ENCODE peak calls at places on chromosomes 1 and 21, in eight cellular contexts. H is fibroblast of lung, F is tibial artery, S is RWPE1, T is AG09319, J is fibroblast of mammary gland, U is pancreas, P is GM23338. G is an unnamed sample.

GRCh38 chr1:24481098-24481497 is 21.5 kb upstream of the RCAN3 start:
- DNase-seq in T (no peak), S (no peak), J (no peak), U (no peak), F (no peak), H (no peak), P (no peak), G (no peak)

GRCh38 chr1:147890177-147890790 is 12.3 kb upstream of the GJA8 start:
- DNase-seq in S (peak), H (peak), J (peak), T (no peak), P (peak), F (peak), U (no peak), G (peak)

GRCh38 chr1:226097866-226098625 is 35.5 kb downstream of the H3-3A start:
- DNase-seq in P (no peak), T (no peak), U (no peak), S (peak), H (peak), J (peak), F (no peak), G (no peak)

GRCh38 chr1:228021526-228022030 is 14.8 kb downstream of the WNT3A start:
- DNase-seq in T (no peak), J (no peak), P (no peak), F (no peak), U (no peak), H (no peak), S (no peak), G (no peak)

GRCh38 chr1:225746361-225747179 is 31.1 kb upstream of the SRP9 start:
- DNase-seq in J (peak), H (peak), F (peak), S (peak), T (no peak), P (peak), U (peak), G (peak)

GRCh38 chr21:28294046-28294445 is 698.6 kb downstream of the LTN1 start:
- DNase-seq in S (peak), H (peak), U (no peak), P (no peak), J (peak), F (no peak), T (no peak), G (no peak)

GRCh38 chr1:212062832-212063438 is 27.4 kb downstream of the DTL start:
- DNase-seq in H (peak), T (peak), F (no peak), J (peak), U (no peak), P (peak), S (peak), G (no peak)

GRCh38 chr1:93021539-93022134 is 57.4 kb upstream of the MTF2 start:
- DNase-seq in U (no peak), H (peak), S (peak), T (no peak), J (peak), P (peak), F (no peak), G (no peak)

GRCh38 chr1:236951672-236952071 is 52.6 kb downstream of the MT1HL1 start:
- DNase-seq in T (no peak), P (no peak), F (no peak), J (no peak), S (no peak), U (no peak), H (no peak), G (no peak)

GRCh38 chr1:241821363-241821762 is 26.6 kb upstream of the EXO1 start:
- DNase-seq in T (peak), S (no peak), U (no peak), P (no peak), H (peak), F (no peak), J (peak), G (no peak)

GRCh38 chr1:31789259-31790065 is 25.3 kb upstream of the ADGRB2 start:
- DNase-seq in S (peak), U (peak), F (peak), T (peak), J (peak), P (peak), H (peak), G (peak)

GRCh38 chr21:31490471-31490870 is 146.4 kb upstream of the TIAM1 start:
- DNase-seq in P (no peak), T (no peak), U (no peak), F (no peak), J (no peak), H (no peak), S (peak), G (no peak)

GRCh38 chr21:37381883-37382585 is 15.5 kb downstream of the DYRK1A start:
- DNase-seq in S (no peak), J (no peak), U (no peak), H (no peak), F (no peak), T (no peak), P (no peak), G (no peak)

GRCh38 chr1:30271401-30272287 is 451.7 kb downstream of the MATN1 start:
- DNase-seq in U (no peak), P (no peak), T (no peak), F (no peak), S (no peak), J (no peak), H (no peak), G (no peak)

GRCh38 chr1:26094677-26095383 is 16.8 kb upstream of the PDIK1L start:
- DNase-seq in S (no peak), U (peak), T (no peak), F (peak), J (peak), H (no peak), P (peak), G (peak)

GRCh38 chr1:12056331-12056841 is 6.7 kb upstream of the TNFRSF8 start:
- DNase-seq in J (no peak), S (peak), T (no peak), H (peak), P (no peak), U (no peak), F (no peak), G (no peak)

GRCh38 chr1:160637821-160638539 is 8.9 kb downstream of the SLAMF1 start:
- DNase-seq in F (no peak), U (no peak), S (no peak), H (peak), J (no peak), T (no peak), P (peak), G (no peak)

GRCh38 chr1:1959840-1960479 is 40.9 kb upstream of the TMEM52 start:
- DNase-seq in F (peak), J (peak), P (peak), H (peak), S (peak), U (peak), T (no peak), G (peak)

GRCh38 chr1:162859210-162859609 is 1.8 kb downstream of the CCDC190 start:
- DNase-seq in P (no peak), H (no peak), J (no peak), U (no peak), F (no peak), T (no peak), S (no peak), G (no peak)

GRCh38 chr1:1669468-1670440 is 10.9 kb upstream of the CDK11B start:
- DNase-seq in T (no peak), J (no peak), P (no peak), H (no peak), U (no peak), F (no peak), S (no peak), G (no peak)

GRCh38 chr21:37877171-37877570 is 39.1 kb downstream of the KCNJ6 start:
- DNase-seq in U (no peak), J (peak), H (peak), S (no peak), F (no peak), T (no peak), P (no peak), G (no peak)

GRCh38 chr21:33418686-33419085 is 15.5 kb downstream of the IFNGR2 start:
- DNase-seq in S (no peak), F (peak), U (no peak), P (no peak), J (peak), T (peak), H (no peak), G (no peak)

GRCh38 chr21:41671859-41672542 is 94.9 kb downstream of the RIPK4 start:
- DNase-seq in S (no peak), H (no peak), F (no peak), U (no peak), T (no peak), J (no peak), P (no peak), G (no peak)

GRCh38 chr1:109309347-109309746 is 2.5 kb upstream of the MYBPHL start:
- DNase-seq in F (no peak), S (no peak), U (no peak), T (no peak), P (no peak), J (no peak), H (no peak), G (no peak)

GRCh38 chr21:44797775-44798174 is 3.8 kb downstream of the UBE2G2 start:
- DNase-seq in U (no peak), T (no peak), S (no peak), H (no peak), P (no peak), J (no peak), F (no peak), G (no peak)

GRCh38 chr21:44801468-44802395 is at the start of gene UBE2G2:
- DNase-seq in T (no peak), F (peak), S (peak), J (peak), U (peak), P (peak), H (peak), G (peak)

GRCh38 chr21:44802396-44803153 is 955 bp upstream of the UBE2G2 start:
- DNase-seq in H (no peak), F (no peak), U (no peak), T (no peak), P (peak), J (no peak), S (peak), G (no peak)

GRCh38 chr21:44800971-44801467 is 601 bp downstream of the UBE2G2 start:
- DNase-seq in T (no peak), U (no peak), J (peak), P (peak), H (peak), S (peak), F (no peak), G (no peak)

GRCh38 chr21:44800103-44800502 is 1.5 kb downstream of the UBE2G2 start:
- DNase-seq in S (peak), J (peak), T (no peak), H (peak), P (peak), F (no peak), U (no peak), G (no peak)
- TF ChIP-seq CTCF in S (peak), J (peak), T (peak), H (peak), P (peak), F (no peak), U (no peak), G (no peak)

GRCh38 chr1:231724876-231725647 is 98.5 kb downstream of the DISC1 start:
- DNase-seq in P (peak), F (no peak), S (peak), J (peak), H (peak), U (no peak), T (peak), G (peak)
- TF ChIP-seq CTCF in P (peak), F (no peak), S (peak), J (peak), H (peak), U (no peak), T (peak), G (peak)

GRCh38 chr1:179823693-179824092 is 53.9 kb downstream of the TOR1AIP2 start:
- DNase-seq in S (no peak), F (no peak), P (no peak), T (no peak), H (no peak), J (no peak), U (no peak), G (no peak)
- TF ChIP-seq CTCF in S (no peak), F (no peak), P (no peak), T (no peak), H (no peak), J (no peak), U (no peak), G (no peak)

GRCh38 chr1:43707191-43708005 is at the start of gene ST3GAL3:
- DNase-seq in P (peak), S (peak), T (peak), U (peak), F (peak), J (peak), H (peak), G (peak)
- TF ChIP-seq CTCF in P (no peak), S (no peak), T (no peak), U (no peak), F (no peak), J (no peak), H (no peak), G (no peak)

GRCh38 chr1:67126111-67126746 is 8.5 kb downstream of the C1orf141 start:
- DNase-seq in H (peak), P (peak), T (no peak), F (no peak), S (peak), U (no peak), J (peak), G (no peak)
- TF ChIP-seq CTCF in H (no peak), P (peak), T (no peak), F (no peak), S (no peak), U (no peak), J (peak), G (no peak)

DNA sequence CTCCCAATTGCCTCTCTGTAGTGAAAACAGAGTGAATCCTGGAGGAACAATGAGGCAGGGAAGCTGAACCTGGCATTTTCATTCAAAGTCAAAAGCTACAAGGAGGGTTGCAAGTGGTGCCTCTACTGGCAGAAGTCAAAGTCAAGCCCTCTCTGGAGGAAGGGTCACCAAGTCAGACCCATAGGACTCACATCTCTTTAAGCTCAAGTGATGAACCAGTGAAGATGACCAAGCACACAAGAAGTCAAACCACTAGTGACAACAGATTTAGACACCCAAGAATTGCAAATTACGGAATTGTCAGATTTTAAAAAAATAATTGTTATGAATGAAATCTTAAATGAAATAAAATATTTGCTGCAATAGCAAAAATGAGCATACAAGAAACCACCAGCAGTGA is 81.1 kb upstream of the ATP1B1 start:
- DNase-seq in P (no peak), H (no peak), S (no peak), T (no peak), U (no peak), F (no peak), J (no peak), G (no peak)
- TF ChIP-seq CTCF in P (no peak), H (no peak), S (no peak), T (no peak), U (no peak), F (no peak), J (no peak), G (no peak)

GRCh38 chr1:75058424-75058823 is 75.8 kb upstream of the LHX8 start:
- DNase-seq in U (no peak), T (no peak), F (no peak), S (no peak), J (no peak), P (no peak), H (no peak), G (no peak)

DNA sequence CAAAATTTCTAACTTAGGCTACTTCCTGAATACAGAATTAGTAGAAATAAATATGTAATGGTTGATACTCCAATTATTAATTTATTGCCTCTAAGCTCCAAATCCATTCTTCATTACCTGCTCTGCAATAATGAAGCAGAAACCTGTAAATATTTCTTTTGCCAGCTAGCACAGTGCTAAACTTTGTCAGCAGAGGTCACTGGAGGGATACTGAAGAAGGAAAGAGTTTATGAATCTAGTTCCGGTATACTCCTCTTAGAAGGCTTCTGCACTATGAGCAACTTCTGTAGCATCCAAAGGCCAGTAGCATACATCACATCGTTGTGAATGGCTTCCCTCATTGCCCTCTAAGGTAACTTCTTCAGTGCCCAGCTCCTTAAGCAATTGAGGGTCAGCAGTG is 81.0 kb upstream of the LHX8 start:
- DNase-seq in T (peak), F (no peak), U (no peak), P (peak), S (no peak), H (no peak), J (no peak), G (no peak)
- TF ChIP-seq CTCF in T (peak), F (no peak), U (no peak), P (peak), S (peak), H (no peak), J (no peak), G (no peak)

GRCh38 chr1:44812822-44813543 is 4.7 kb downstream of the BTBD19 start:
- DNase-seq in U (peak), P (no peak), F (peak), T (no peak), J (no peak), S (no peak), H (no peak), G (peak)
- TF ChIP-seq CTCF in U (no peak), P (no peak), F (no peak), T (no peak), J (no peak), S (no peak), H (no peak), G (no peak)

DNA sequence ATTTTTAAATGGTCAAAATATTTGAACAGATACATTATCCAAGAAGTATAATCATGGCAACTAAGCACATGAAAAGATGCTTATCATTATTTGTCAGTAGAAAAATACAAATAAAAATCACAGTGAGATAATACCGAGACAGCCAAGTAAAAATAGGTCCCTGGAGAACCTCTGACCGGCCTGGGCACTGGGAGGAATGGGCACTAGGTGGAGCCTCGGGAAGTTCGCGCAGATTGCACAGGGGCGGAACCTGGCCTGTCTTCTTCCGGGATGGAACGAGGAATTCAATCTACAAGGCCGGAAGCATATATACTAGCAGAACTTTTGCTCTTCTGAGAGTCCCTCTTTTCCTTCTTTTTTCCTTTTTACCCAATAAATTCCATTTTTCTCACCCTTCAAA is 148.5 kb upstream of the CHRM3 start:
- DNase-seq in H (no peak), S (no peak), U (no peak), J (no peak), F (no peak), T (no peak), P (peak), G (peak)
- TF ChIP-seq CTCF in H (no peak), S (no peak), U (no peak), J (no peak), F (no peak), T (no peak), P (peak), G (no peak)

G was measured in glutamatergic neuron.